ENCODE peak calls at places on chromosomes 4 and X, in four cellular contexts. J is GDM1, C is uterus, A is omental fat pad. K is an unnamed sample.

GRCh38 chr4:169079942-169080827 is 70.1 kb upstream of the CBR4 start:
- DNase-seq in J (peak; percentile 59), C (peak; percentile 35), A (no peak), K (peak; percentile 59)

GRCh38 chr4:5660185-5660584 is 48.2 kb downstream of the EVC2 start:
- DNase-seq in J (no peak), C (no peak), A (no peak), K (no peak)

GRCh38 chr4:110344165-110344564 is 131.8 kb upstream of the ENPEP start:
- DNase-seq in J (no peak), C (no peak), A (no peak), K (no peak)

GRCh38 chr4:140081582-140082398 is 72.2 kb downstream of the MAML3 start:
- DNase-seq in J (no peak), C (no peak), A (no peak), K (no peak)

GRCh38 chr4:96063639-96064038 is 223.7 kb downstream of the PDHA2 start:
- DNase-seq in J (no peak), C (no peak), A (no peak), K (no peak)

GRCh38 chrX:68571292-68572256 is 72.7 kb downstream of the YIPF6 start:
- DNase-seq in J (no peak), C (no peak), A (no peak), K (peak; percentile 8)

GRCh38 chrX:9873952-9874351 is 87.7 kb downstream of the SHROOM2 start:
- DNase-seq in J (no peak), C (no peak), A (no peak), K (peak; percentile 30)

GRCh38 chrX:19410259-19410658 is 66.5 kb downstream of the PDHA1 start:
- DNase-seq in J (no peak), C (no peak), A (no peak), K (no peak)

GRCh38 chrX:23884427-23885024 is 23.2 kb downstream of the APOO start:
- DNase-seq in J (no peak), C (no peak), A (no peak), K (no peak)

GRCh38 chr4:156710571-156711195 is 260.9 kb downstream of the PDGFC start:
- DNase-seq in J (no peak), C (no peak), A (no peak), K (no peak)

GRCh38 chrX:153487590-153488071 is 7.1 kb upstream of the BGN start:
- DNase-seq in J (no peak), C (no peak), A (no peak), K (no peak)

GRCh38 chrX:118370921-118371624 is 25.2 kb downstream of the WDR44 start:
- DNase-seq in J (no peak), C (no peak), A (no peak), K (no peak)

GRCh38 chr4:41977709-41978108 is 3.8 kb upstream of the DCAF4L1 start:
- DNase-seq in J (peak; percentile 22), C (no peak), A (no peak), K (no peak)

GRCh38 chrX:119687661-119688413 is 5.1 kb downstream of the SEPTIN6 start:
- DNase-seq in J (no peak), C (no peak), A (no peak), K (no peak)

GRCh38 chr4:7260569-7260968 is 68.2 kb downstream of the SORCS2 start:
- DNase-seq in J (no peak), C (no peak), A (no peak), K (no peak)

GRCh38 chr4:153634737-153635353 is 49.2 kb upstream of the TLR2 start:
- DNase-seq in J (no peak), C (no peak), A (no peak), K (no peak)

GRCh38 chrX:38985375-38985774 is 184.1 kb downstream of the MID1IP1 start:
- DNase-seq in J (no peak), C (no peak), A (no peak), K (no peak)

K was measured in GM06990.